ENCODE peak calls at places on chromosomes 6 and 20, in five cellular contexts. H is A549, B is GM12878, U is K562, K is IMR-90. Q is an unnamed sample.

GRCh38 chr6:56891754-56892153 is 63.2 kb upstream of the BEND6 start:
- DNase-seq in H (no peak), B (no peak), U (peak), K (peak), Q (no peak)

GRCh38 chr20:34337982-34338756 is 24.9 kb upstream of the ITCH start:
- DNase-seq in H (no peak), B (peak), U (peak), K (no peak), Q (no peak)

GRCh38 chr20:18743665-18744440 is 69.7 kb upstream of the SCP2D1 start:
- DNase-seq in H (no peak), B (no peak), U (no peak), K (no peak), Q (no peak)

GRCh38 chr20:25250508-25250907 is 2.6 kb downstream of the PYGB start:
- DNase-seq in H (no peak), B (no peak), U (no peak), K (peak), Q (no peak)

GRCh38 chr6:137116807-137117206 is 56.6 kb downstream of the IL22RA2 start:
- DNase-seq in H (no peak), B (no peak), U (no peak), K (no peak), Q (peak)

GRCh38 chr6:123118811-123119210 is 122.8 kb downstream of the CLVS2 start:
- DNase-seq in H (no peak), B (no peak), U (no peak), K (no peak), Q (no peak)

GRCh38 chr6:4778086-4778485 is 1.9 kb downstream of the CDYL start:
- DNase-seq in H (no peak), B (no peak), U (no peak), K (no peak), Q (no peak)

GRCh38 chr6:2940010-2940850 is 31.1 kb downstream of the SERPINB6 start:
- DNase-seq in H (no peak), B (peak), U (no peak), K (no peak), Q (peak)

GRCh38 chr6:4776493-4776966 is 326 bp downstream of the CDYL start:
- DNase-seq in H (no peak), B (no peak), U (peak), K (no peak), Q (peak)

GRCh38 chr6:1667012-1667804 is 57.5 kb downstream of the FOXC1 start:
- DNase-seq in H (no peak), B (no peak), U (no peak), K (peak), Q (no peak)

GRCh38 chr20:45819466-45819865 is 7.0 kb downstream of the UBE2C start:
- DNase-seq in H (no peak), B (no peak), U (no peak), K (no peak), Q (no peak)

GRCh38 chr6:19035454-19035853 is 648.3 kb downstream of the RNF144B start:
- DNase-seq in H (no peak), B (no peak), U (no peak), K (no peak), Q (no peak)

GRCh38 chr6:50602191-50602810 is 111.0 kb upstream of the TFAP2D start:
- DNase-seq in H (no peak), B (no peak), U (peak), K (peak), Q (peak)

GRCh38 chr6:110958332-110959192 is at the start of gene GTF3C6:
- DNase-seq in H (no peak), B (peak), U (peak), K (peak), Q (peak)

GRCh38 chr6:164185342-164185920 is 770.9 kb downstream of the QKI start:
- DNase-seq in H (no peak), B (no peak), U (no peak), K (no peak), Q (no peak)

GRCh38 chr20:15654208-15654649 is 919.0 kb downstream of the KIF16B start:
- DNase-seq in H (peak), B (peak), U (peak), K (peak), Q (peak)

GRCh38 chr6:38483526-38483925 is 156.2 kb downstream of the BTBD9 start:
- DNase-seq in H (no peak), B (peak), U (no peak), K (no peak), Q (no peak)

GRCh38 chr6:135938588-135939215 is 87.2 kb downstream of the PDE7B start:
- DNase-seq in H (no peak), B (no peak), U (peak), K (peak), Q (peak)

GRCh38 chr6:99933129-99933528 is 60.9 kb downstream of the MCHR2 start:
- DNase-seq in H (no peak), B (no peak), U (no peak), K (peak), Q (no peak)

GRCh38 chr6:116392158-116393032 is 21.6 kb downstream of the DSE start:
- DNase-seq in H (no peak), B (no peak), U (no peak), K (peak), Q (no peak)

GRCh38 chr20:62688855-62689460 is 19.7 kb upstream of the NTSR1 start:
- DNase-seq in H (no peak), B (no peak), U (peak), K (peak), Q (peak)

GRCh38 chr6:75498862-75499261 is 5.3 kb upstream of the FILIP1 start:
- DNase-seq in H (no peak), B (no peak), U (no peak), K (no peak), Q (no peak)

GRCh38 chr6:91716361-91716760 is 1129.5 kb upstream of the MAP3K7 start:
- DNase-seq in H (no peak), B (no peak), U (no peak), K (no peak), Q (no peak)

GRCh38 chr20:51385941-51386530 is 156.5 kb downstream of the NFATC2 start:
- DNase-seq in H (peak), B (no peak), U (peak), K (peak), Q (peak)

GRCh38 chr6:118812972-118813371 is 81.0 kb upstream of the ASF1A start:
- DNase-seq in H (no peak), B (no peak), U (no peak), K (peak), Q (no peak)

GRCh38 chr6:35185302-35185681 is 28.5 kb upstream of the SCUBE3 start:
- DNase-seq in H (peak), B (no peak), U (peak), K (peak), Q (peak)
- TF ChIP-seq POLR2A in H (no peak), B (no peak), U (no peak), K (no peak), Q (no peak)

GRCh38 chr20:6030453-6031080 is 23.3 kb downstream of the LRRN4 start:
- DNase-seq in H (no peak), B (no peak), U (no peak), K (no peak), Q (no peak)
- TF ChIP-seq SMC3 in H (no peak), B (no peak), U (no peak), K (no peak), Q (no peak)

DNA sequence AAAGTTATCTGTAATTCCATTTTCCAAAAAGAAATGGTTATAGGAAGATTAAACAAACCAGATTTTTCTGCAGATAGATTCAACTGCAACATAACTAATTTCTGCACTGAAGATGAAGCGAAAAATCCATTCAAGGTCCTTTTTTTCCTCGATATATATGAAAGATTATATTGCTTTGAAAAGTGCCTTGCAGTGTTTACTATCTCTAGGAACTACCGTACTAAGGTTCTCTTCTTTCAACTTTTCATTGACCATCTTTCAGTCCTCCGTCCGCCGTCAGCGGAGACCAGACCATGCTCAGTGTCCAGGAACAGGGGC is 545 bp downstream of the ZNF322 start:
- DNase-seq in H (no peak), B (no peak), U (no peak), K (no peak), Q (no peak)
- TF ChIP-seq POLR2A in H (no peak), B (no peak), U (no peak), K (no peak), Q (no peak)

GRCh38 chr20:17503501-17504325 is 27.5 kb downstream of the BFSP1 start:
- DNase-seq in H (no peak), B (no peak), U (no peak), K (no peak), Q (no peak)

GRCh38 chr20:17505664-17506517 is 25.3 kb downstream of the BFSP1 start:
- DNase-seq in H (no peak), B (no peak), U (peak), K (peak), Q (peak)

GRCh38 chr20:17507032-17507431 is 24.1 kb downstream of the BFSP1 start:
- DNase-seq in H (no peak), B (no peak), U (peak), K (no peak), Q (no peak)

GRCh38 chr20:17504326-17504897 is 26.8 kb downstream of the BFSP1 start:
- DNase-seq in H (no peak), B (no peak), U (no peak), K (no peak), Q (no peak)

DNA sequence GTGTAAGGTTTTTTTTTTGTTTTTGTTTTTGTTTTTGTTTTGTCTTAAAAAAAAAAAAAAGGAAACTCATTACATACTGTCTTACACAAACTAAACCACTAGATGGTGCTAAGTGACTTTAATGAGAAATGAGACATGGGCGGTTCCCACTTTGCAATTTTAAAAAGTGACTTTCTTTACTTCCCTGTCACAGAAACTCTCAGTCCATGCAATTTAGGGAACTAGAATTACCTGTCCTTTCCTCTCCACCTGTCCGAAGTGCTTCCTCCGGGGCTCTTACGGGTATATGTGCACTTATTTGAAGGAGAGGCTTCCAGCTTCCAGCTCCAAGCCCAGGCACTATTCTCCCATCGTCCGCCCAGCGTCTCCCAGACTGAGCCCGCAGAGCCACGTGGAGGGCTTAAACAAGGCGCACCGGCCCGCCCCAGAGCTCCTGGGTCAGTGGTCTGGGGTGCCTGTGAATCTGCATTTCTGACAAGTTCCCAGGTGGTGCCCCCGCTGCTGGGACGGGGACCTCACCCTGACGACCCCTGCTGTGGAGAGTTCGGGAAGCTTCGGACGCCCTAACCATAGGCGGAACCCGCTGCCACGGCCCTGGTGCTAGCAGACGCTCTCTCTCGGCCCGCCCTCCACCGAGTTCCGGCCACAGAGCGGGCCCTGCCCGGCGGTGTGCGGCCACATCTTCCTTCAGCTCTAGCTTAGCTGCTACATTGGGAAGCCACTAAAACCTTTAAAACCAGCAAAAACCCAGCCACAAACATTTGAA is 26.1 kb downstream of the BFSP1 start:
- DNase-seq in H (peak), B (peak), U (peak), K (peak), Q (peak)
- TF ChIP-seq SMC3 in H (peak), B (peak), U (no peak), K (peak), Q (peak)

DNA sequence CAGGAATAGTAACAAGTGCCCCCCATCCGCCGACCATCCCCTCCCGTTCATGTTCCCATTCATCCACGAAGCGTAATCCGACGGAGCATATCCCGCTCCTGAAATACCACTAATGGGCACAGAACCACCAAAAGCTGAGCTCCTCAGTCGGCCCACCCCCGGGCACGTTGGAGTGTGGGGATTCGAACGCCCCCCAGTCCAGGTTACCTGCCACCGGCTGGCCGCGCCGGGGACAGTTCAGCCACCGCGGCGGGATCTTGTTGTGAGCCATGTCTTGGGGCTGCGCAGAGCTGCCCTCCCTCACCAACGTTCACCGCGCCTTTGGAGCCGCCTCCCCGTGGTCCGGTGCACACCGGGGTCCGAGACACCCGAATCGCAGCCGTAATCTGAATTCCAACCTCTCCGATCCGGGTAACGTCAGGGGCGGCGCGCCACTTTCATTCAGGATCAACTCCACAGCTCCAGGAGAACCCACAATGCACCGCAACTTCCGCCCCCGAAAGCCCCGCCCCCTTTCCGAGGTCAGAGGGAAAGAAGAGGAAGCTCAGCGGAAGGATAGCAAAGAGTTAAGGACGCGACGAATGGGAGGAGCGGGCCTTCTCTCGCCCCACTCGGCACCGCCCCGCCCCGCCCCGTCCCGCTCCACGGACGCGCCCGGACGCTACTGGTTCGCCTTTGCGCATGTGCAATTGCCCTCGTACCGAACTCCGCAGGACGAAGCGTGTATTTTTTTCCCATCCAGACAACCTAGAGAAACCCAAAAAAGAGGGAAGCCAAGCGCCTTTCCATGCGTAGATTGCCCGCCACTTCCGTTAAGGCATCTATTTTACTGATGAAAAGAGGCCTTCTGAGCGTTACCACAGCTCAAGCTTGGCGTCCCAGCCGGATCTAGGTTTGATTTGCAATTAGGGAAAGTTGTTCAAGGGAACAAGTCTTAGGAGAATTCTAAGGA is at the start of gene RNGTT:
- DNase-seq in H (peak), B (peak), U (peak), K (peak), Q (peak)
- TF ChIP-seq POLR2A in H (peak), B (peak), U (peak), K (peak), Q (peak)

GRCh38 chr6:125097186-125097585 is 56.4 kb upstream of the TPD52L1 start:
- DNase-seq in H (no peak), B (no peak), U (no peak), K (no peak), Q (no peak)

GRCh38 chr6:125100018-125100652 is 53.4 kb upstream of the TPD52L1 start:
- DNase-seq in H (no peak), B (no peak), U (no peak), K (no peak), Q (no peak)

GRCh38 chr6:125098253-125098652 is 55.3 kb upstream of the TPD52L1 start:
- DNase-seq in H (no peak), B (no peak), U (no peak), K (no peak), Q (no peak)

GRCh38 chr6:125101128-125101527 is 52.4 kb upstream of the TPD52L1 start:
- DNase-seq in H (no peak), B (no peak), U (no peak), K (no peak), Q (no peak)

DNA sequence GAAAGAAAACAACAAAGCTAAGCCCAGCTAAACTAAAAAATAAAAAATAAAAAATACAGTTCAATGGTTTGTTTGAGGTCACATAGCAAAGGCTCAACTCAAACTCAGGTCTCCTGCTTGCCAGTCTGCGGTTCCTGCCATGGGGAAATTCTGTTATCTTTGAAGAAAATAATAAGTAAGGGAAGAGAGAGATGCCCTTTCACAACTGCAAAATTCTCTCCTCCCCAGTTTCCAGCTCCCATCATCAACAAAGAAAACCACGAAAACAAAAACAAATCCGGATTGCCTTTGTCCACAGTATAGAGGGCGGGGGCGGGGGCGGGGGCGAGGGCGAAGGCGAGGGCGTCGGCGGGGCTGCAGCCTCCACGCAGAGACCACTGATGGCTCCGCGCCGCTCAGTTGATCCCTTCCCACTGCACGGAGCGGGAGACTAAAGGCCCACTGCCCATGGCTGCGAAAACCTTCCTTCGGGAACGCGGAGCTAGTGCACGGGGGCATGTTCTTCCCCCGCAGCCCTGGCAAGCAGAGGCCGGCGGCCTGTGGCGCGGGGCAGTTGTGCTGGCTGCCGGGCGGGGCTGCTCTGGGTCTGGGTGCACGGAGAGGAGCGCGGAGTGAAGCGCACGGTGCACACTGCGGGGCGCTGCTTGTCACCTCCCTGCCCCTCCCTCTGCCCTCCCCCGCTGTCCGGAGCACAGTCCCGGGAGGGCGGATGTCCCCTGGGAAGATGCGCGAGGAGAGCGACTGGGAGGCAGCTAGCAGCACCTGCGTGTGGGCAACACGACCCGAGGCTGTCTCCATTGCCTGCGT is 54.2 kb upstream of the TPD52L1 start:
- DNase-seq in H (peak), B (no peak), U (peak), K (peak), Q (no peak)
- TF ChIP-seq SMC3 in H (no peak), B (no peak), U (no peak), K (no peak), Q (no peak)

GRCh38 chr20:49768204-49769124 is 44.2 kb upstream of the SLC9A8 start:
- DNase-seq in H (peak), B (peak), U (no peak), K (peak), Q (peak)

GRCh38 chr20:49762940-49763766 is 49.5 kb upstream of the B4GALT5 start:
- DNase-seq in H (no peak), B (no peak), U (peak), K (no peak), Q (no peak)

GRCh38 chr20:49766979-49767419 is 45.6 kb upstream of the SLC9A8 start:
- DNase-seq in H (no peak), B (no peak), U (peak), K (no peak), Q (no peak)

GRCh38 chr20:49765846-49766541 is 46.6 kb upstream of the SLC9A8 start:
- DNase-seq in H (no peak), B (no peak), U (peak), K (no peak), Q (no peak)

DNA sequence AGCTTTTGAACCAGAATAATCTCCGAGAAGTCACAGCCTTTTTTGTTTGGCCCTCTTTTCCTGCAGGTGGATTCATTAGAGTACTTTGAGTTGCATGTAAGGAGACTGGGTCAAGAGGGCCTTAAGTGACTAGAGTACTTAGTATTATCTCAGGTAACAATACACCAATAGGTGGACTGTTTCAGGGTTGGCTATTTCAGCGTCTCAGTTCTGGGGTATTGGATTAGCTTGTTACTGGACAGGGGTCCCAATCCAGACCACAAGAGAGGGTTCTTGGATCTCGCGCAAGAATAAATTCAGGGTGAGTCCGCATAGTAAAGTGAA is 47.3 kb upstream of the SLC9A8 start:
- DNase-seq in H (no peak), B (no peak), U (no peak), K (no peak), Q (no peak)
- TF ChIP-seq POLR2A in H (no peak), B (no peak), U (no peak), K (no peak), Q (no peak)

DNA sequence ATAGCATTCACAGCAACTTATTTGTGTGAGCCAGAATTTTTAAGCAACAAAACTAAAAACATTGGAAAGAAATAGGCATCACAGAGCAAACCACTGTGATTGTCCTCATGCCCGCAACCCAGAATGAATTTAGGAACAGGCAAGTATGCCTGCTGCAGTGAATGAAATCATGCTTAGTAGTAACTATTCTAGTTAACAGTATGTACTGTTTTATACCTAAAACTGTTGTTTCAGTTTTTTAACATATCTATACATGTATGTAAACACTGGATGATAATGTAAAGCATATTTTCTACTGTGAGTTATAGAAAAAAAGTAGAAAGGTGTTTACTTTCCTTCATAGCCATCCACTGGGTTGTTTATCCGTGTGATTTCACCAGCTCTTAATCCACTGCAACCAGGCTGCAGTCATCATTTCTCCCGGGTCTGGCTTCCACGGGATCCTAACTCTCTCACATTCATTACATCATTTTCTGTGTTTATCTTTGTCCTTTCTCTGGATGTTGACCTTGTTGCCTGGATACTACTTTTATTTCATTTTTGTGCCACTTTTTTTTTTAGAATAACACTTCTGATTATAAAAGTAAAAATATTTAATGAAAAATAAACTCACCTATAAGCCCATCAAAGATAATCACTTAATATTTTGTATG is 3.6 kb upstream of the ARFGEF3 start:
- DNase-seq in H (no peak), B (no peak), U (no peak), K (no peak), Q (no peak)
- TF ChIP-seq SMC3 in H (no peak), B (no peak), U (no peak), K (no peak), Q (no peak)